ENCODE peak calls at places on chromosomes 16 and 17, in eight cellular contexts. D is pons; S is putamen; V is activated T-cell treated with anti-CD3 and anti-CD28 coated beads, Interleukin-2, amount 50 U/mL, for 24 hours; I is CD4-positive, CD25-positive, alpha-beta regulatory T cell; M is AG04450; N is B cell; E is retinal pigment epithelial cell. P is an unnamed sample.

GRCh38 chr16:71961066-71962039 is 38.8 kb downstream of the PKD1L3 start:
- DNase-seq in S (peak; percentile 88), D (peak; percentile 95), V (peak; percentile 84), N (peak; percentile 85), M (peak; percentile 56), E (peak; percentile 46), I (peak; percentile 61), P (peak; percentile 59)

GRCh38 chr17:38728290-38728831 is 1.8 kb upstream of the CISD3 start:
- DNase-seq in D (no peak), E (no peak), I (peak; percentile 57), V (peak; percentile 69), N (peak; percentile 72), S (no peak), M (no peak), P (no peak)

GRCh38 chr16:27695161-27695560 is 145.2 kb downstream of the KATNIP start:
- DNase-seq in E (no peak), D (no peak), I (no peak), M (no peak), S (no peak), V (no peak), N (no peak), P (no peak)

GRCh38 chr16:56684926-56685590 is 2.8 kb downstream of the MT1X start:
- DNase-seq in V (no peak), I (no peak), E (no peak), M (no peak), D (no peak), N (no peak), S (no peak), P (no peak)

GRCh38 chr16:48811478-48811877 is 201.5 kb upstream of the N4BP1 start:
- DNase-seq in N (no peak), V (no peak), I (no peak), E (no peak), M (no peak), D (no peak), S (no peak), P (no peak)

GRCh38 chr17:50865060-50865867 is 890 bp downstream of the TOB1 start:
- DNase-seq in N (peak; percentile 56), E (no peak), I (peak; percentile 32), D (peak; percentile 74), V (peak; percentile 69), S (peak; percentile 83), M (no peak), P (no peak)

GRCh38 chr16:64417711-64418227 is 704.1 kb downstream of the CDH11 start:
- DNase-seq in I (no peak), S (no peak), D (no peak), E (peak; percentile 51), N (no peak), M (no peak), V (no peak), P (peak; percentile 82)

GRCh38 chr16:49590166-49590871 is 216.7 kb downstream of the C16orf78 start:
- DNase-seq in M (no peak), V (no peak), I (no peak), E (no peak), S (no peak), D (no peak), N (no peak), P (no peak)

GRCh38 chr16:17512636-17513220 is 42.0 kb upstream of the XYLT1 start:
- DNase-seq in V (no peak), N (no peak), E (no peak), I (no peak), S (no peak), M (no peak), D (no peak), P (peak; percentile 69)

GRCh38 chr17:12729086-12729485 is 60.2 kb upstream of the ARHGAP44 start:
- DNase-seq in E (no peak), I (no peak), M (no peak), V (no peak), S (no peak), D (no peak), N (no peak), P (no peak)

P was measured in AG04449.